ENCODE peak calls at places on chromosomes 2 and 18, in four cellular contexts. Y, Z, D and W are unnamed samples.
A peak's percentile ranks its signal among the peaks of the same experiment; 100 is the strongest.

GRCh38 chr2:172249986-172250385 is 147.3 kb upstream of the DLX2 start:
- DNase-seq in Y (peak; percentile 89), Z (no peak), D (no peak), W (no peak)

GRCh38 chr2:170715062-170715931 is at the start of gene SP5:
- DNase-seq in Y (peak; percentile 29), Z (peak; percentile 46), D (peak; percentile 85), W (peak; percentile 99)

GRCh38 chr2:237689569-237690131 is 62.3 kb downstream of the LRRFIP1 start:
- DNase-seq in Y (no peak), Z (no peak), D (no peak), W (no peak)

GRCh38 chr18:286515-287310 is 18.9 kb upstream of the THOC1 start:
- DNase-seq in Y (peak; percentile 42), Z (no peak), D (no peak), W (no peak)

GRCh38 chr18:22447770-22448169 is 30.1 kb upstream of the CTAGE1 start:
- DNase-seq in Y (no peak), Z (no peak), D (no peak), W (no peak)

GRCh38 chr2:226077031-226077430 is 677.5 kb downstream of the NYAP2 start:
- DNase-seq in Y (peak; percentile 73), Z (no peak), D (no peak), W (no peak)

GRCh38 chr18:75173125-75173432 is 35.9 kb downstream of the PTGR3 start:
- DNase-seq in Y (peak; percentile 17), Z (no peak), D (no peak), W (peak; percentile 19)

GRCh38 chr2:54598347-54599325 is 124.8 kb upstream of the EML6 start:
- DNase-seq in Y (peak; percentile 47), Z (no peak), D (no peak), W (no peak)

GRCh38 chr2:218988650-218989049 is 3.7 kb upstream of the FEV start:
- DNase-seq in Y (no peak), Z (no peak), D (no peak), W (no peak)

GRCh38 chr2:16069933-16070647 is 129.7 kb downstream of the MYCN start:
- DNase-seq in Y (no peak), Z (no peak), D (no peak), W (peak; percentile 77)

GRCh38 chr2:214226061-214226460 is 184.8 kb upstream of the VWC2L start:
- DNase-seq in Y (peak; percentile 1), Z (no peak), D (no peak), W (peak; percentile 13)

GRCh38 chr2:118856978-118857676 is 9.7 kb upstream of the EN1 start:
- DNase-seq in Y (no peak), Z (no peak), D (peak; percentile 50), W (peak; percentile 15)

GRCh38 chr2:8684421-8684884 is 2.6 kb downstream of the ID2 start:
- DNase-seq in Y (peak; percentile 47), Z (no peak), D (no peak), W (peak; percentile 83)

GRCh38 chr2:8681786-8682692 is at the start of gene ID2:
- DNase-seq in Y (peak; percentile 98), Z (peak; percentile 94), D (peak; percentile 99), W (peak; percentile 100)

GRCh38 chr2:8682719-8683667 is 1.1 kb downstream of the ID2 start:
- DNase-seq in Y (peak; percentile 55), Z (no peak), D (no peak), W (peak; percentile 43)

GRCh38 chr2:8685697-8686358 is 4.0 kb downstream of the ID2 start:
- DNase-seq in Y (peak; percentile 25), Z (no peak), D (peak; percentile 74), W (peak; percentile 69)

GRCh38 chr2:8684885-8685696 is 3.2 kb downstream of the ID2 start:
- DNase-seq in Y (peak; percentile 52), Z (no peak), D (peak; percentile 75), W (peak; percentile 92)
- H3K23ac ChIP-seq in Y (peak overlapping the region; percentile 13), Z (no peak overlapping the region), D (no peak overlapping the region), W (no peak overlapping the region)

GRCh38 chr2:60503923-60504514 is 49.4 kb downstream of the BCL11A start:
- DNase-seq in Y (no peak), Z (no peak), D (no peak), W (no peak)

GRCh38 chr2:60505861-60506260 is 47.6 kb downstream of the BCL11A start:
- DNase-seq in Y (no peak), Z (no peak), D (no peak), W (no peak)

GRCh38 chr2:60507211-60507810 is 46.1 kb downstream of the BCL11A start:
- DNase-seq in Y (no peak), Z (no peak), D (no peak), W (no peak)

GRCh38 chr2:60508307-60508706 is 45.1 kb downstream of the BCL11A start:
- DNase-seq in Y (no peak), Z (no peak), D (no peak), W (no peak)

GRCh38 chr2:60505240-60505639 is 48.2 kb downstream of the BCL11A start:
- DNase-seq in Y (no peak), Z (no peak), D (no peak), W (no peak)
- H3K23ac ChIP-seq in Y (no peak overlapping the region), Z (no peak overlapping the region), D (no peak overlapping the region), W (peak overlapping the region; percentile 35)

GRCh38 chr2:189782221-189782671 is 1.9 kb downstream of the ORMDL1 start:
- DNase-seq in Y (peak; percentile 29), Z (no peak), D (no peak), W (no peak)
- H3K23ac ChIP-seq in Y (no peak overlapping the region), Z (no peak overlapping the region), D (no peak overlapping the region), W (no peak overlapping the region)

GRCh38 chr2:96848264-96848663 is 4.4 kb upstream of the ANKRD23 start:
- DNase-seq in Y (no peak), Z (no peak), D (peak; percentile 22), W (no peak)
- H3K23ac ChIP-seq in Y (no peak overlapping the region), Z (no peak overlapping the region), D (no peak overlapping the region), W (no peak overlapping the region)

DNA sequence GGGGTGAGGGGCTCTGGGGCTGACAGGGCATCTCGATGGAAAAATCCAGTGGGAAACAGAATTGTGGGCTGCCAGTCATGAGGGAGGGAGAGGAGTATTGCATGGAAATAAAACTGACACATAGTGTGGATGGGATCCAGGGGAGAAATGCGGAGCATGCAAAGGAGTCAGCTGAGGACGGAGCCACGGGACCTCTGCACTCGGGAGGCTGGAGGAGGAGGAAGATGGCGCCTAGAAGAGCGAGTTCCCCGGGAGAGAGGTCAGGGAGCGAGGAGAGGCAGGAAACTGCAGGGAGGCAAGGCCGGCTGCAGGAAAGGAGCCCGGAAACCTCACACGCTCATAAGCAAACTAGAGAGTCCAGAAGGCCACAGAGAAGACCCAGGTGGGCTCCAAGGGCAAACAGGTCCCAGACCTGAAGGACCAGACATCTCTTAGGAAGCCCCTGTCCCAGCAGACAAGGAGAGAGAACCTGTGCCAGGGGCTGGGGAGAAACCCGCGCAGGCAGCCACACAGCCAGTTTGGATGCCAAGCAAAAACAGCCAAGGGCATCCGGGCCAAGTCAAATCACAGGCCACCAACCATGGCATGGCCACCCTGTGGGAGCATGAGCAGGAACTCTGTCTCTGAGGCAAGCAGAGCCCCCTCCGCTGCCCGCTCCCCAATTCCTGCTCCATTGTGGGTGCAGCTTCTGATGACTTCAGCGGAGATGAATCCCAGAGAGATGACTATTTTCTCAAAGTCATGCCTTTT is 218.8 kb upstream of the ID2 start:
- DNase-seq in Y (no peak), Z (no peak), D (no peak), W (no peak)
- H3K23ac ChIP-seq in Y (no peak overlapping the region), Z (no peak overlapping the region), D (no peak overlapping the region), W (no peak overlapping the region)

DNA sequence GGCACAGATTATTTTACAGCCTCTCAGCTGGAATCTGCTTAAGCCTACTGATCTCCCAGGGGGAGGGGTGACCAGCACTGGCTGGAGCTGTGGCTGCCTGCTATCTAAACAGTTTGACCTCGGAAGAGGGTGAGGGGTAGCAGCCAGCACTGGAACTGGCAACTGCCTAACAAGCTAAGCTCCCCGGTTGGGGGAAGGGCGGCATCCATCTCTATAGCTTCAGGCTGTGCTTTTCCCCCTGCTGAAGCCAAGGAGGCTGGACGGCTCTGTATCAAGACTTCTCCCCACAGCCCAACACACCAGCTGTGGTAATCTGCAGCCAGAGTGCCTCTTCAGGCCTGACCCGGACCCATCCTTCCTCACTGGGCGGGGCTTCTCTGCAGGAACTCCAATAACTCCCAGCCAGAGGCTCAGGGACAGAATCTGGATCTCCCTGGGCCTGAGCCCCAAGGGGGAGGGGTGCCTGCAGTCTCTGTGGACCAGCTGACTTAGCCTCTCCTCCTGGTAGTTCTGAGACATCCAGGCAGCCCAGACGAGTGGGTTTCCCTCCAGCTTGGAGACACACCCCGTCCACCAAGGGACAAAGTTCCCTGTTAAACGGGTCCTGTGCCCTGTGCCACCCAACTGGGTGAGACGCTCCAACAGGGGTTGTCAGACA is 560.2 kb downstream of the LRP1B start:
- DNase-seq in Y (no peak), Z (no peak), D (peak; percentile 41), W (peak; percentile 84)
- H3K23ac ChIP-seq in Y (no peak overlapping the region), Z (no peak overlapping the region), D (no peak overlapping the region), W (no peak overlapping the region)

GRCh38 chr2:101467306-101467705 is 7.6 kb downstream of the RFX8 start:
- DNase-seq in Y (peak; percentile 42), Z (no peak), D (peak; percentile 51), W (peak; percentile 88)
- H3K23ac ChIP-seq in Y (no peak overlapping the region), Z (no peak overlapping the region), D (no peak overlapping the region), W (no peak overlapping the region)

DNA sequence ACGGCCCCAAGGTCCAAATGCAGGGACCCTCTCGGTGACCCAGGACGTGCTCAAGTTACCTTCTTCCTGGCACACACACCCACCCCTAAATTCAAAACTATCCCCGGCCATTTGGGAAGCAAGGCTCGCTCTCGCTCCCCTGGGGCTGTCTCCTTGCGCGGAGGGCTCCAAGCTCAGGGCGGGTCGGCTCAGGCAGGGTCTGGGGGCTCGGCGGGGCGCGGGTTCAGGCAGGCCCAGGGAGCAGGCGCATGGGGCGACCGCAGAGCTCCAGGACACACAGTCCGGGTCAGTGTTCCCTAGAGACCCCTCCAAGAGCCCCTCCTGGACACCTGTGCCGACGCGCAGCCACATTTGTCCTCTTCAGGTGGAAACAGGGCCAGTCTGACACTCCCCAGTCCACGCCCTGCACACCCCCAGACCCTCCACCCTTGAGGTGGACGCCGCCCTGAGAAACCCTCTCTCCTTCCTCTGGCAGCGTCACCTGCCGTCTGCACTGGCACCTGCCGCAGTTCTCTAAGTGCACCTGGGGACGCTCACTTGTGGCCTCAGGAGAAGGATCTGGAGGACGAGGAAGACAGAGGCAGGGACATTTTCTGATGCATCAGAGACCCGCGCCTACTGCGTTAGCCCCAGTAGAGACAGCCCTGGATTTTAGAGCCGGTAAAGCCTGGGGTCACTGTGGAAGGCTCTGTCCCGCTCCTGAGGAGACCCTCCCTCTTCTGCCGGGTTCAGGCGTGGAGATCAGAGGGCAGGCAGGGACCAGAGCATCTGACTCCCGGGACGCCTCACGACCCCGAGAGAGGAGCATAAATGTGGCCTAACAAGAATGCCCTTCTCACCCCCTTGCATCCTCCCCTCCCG is 138.8 kb downstream of the TWIST2 start:
- DNase-seq in Y (no peak), Z (no peak), D (no peak), W (no peak)
- H3K23ac ChIP-seq in Y (no peak overlapping the region), Z (no peak overlapping the region), D (no peak overlapping the region), W (no peak overlapping the region)